ENCODE peak calls at places on chromosomes 16 and 17, in five cellular contexts. Y, W, D, T and L are unnamed samples.

GRCh38 chr17:62696256-62696655 is 68.8 kb downstream of the MRC2 start:
- DNase-seq in T (no peak), Y (no peak), W (no peak), D (no peak), L (no peak)

GRCh38 chr16:9258423-9259051 is 167.1 kb downstream of the HAPSTR1 start:
- DNase-seq in Y (peak), W (peak), D (peak), T (no peak), L (peak)

GRCh38 chr16:77406680-77407079 is 28.2 kb downstream of the ADAMTS18 start:
- DNase-seq in W (peak), Y (no peak), D (peak), T (no peak), L (peak)

GRCh38 chr16:86016201-86016965 is 117.4 kb downstream of the IRF8 start:
- DNase-seq in Y (peak), T (peak), W (peak), D (peak), L (peak)

GRCh38 chr17:72969293-72969692 is 123.2 kb downstream of the SLC39A11 start:
- DNase-seq in D (no peak), W (no peak), T (no peak), Y (no peak), L (no peak)

GRCh38 chr16:81831722-81832126 is 52.6 kb downstream of the PLCG2 start:
- DNase-seq in Y (no peak), D (no peak), W (peak), T (peak), L (peak)

GRCh38 chr17:64214950-64215349 is 48.1 kb downstream of the TEX2 start:
- DNase-seq in D (no peak), T (no peak), Y (no peak), W (no peak), L (no peak)

GRCh38 chr16:16096161-16096857 is 127.0 kb downstream of the ABCC6 start:
- DNase-seq in Y (peak), W (no peak), T (no peak), D (no peak), L (no peak)

GRCh38 chr17:38674749-38675615 is at the start of gene EPOP:
- DNase-seq in W (peak), T (no peak), Y (peak), D (peak), L (peak)

GRCh38 chr17:38674013-38674748 is 576 bp downstream of the EPOP start:
- DNase-seq in T (no peak), W (no peak), D (no peak), Y (peak), L (peak)

GRCh38 chr17:38673714-38674012 is 1.1 kb downstream of the EPOP start:
- DNase-seq in W (no peak), D (no peak), Y (peak), T (no peak), L (no peak)

GRCh38 chr17:38671939-38672720 is 2.6 kb downstream of the EPOP start:
- DNase-seq in Y (no peak), W (no peak), T (no peak), D (no peak), L (no peak)

GRCh38 chr17:38672788-38673713 is 1.7 kb downstream of the EPOP start:
- DNase-seq in D (no peak), Y (no peak), W (no peak), T (no peak), L (no peak)
- H3K4me3 ChIP-seq in D (peak), Y (peak), W (no peak), T (peak), L (no peak)

GRCh38 chr17:68580236-68580903 is 20.8 kb downstream of the FAM20A start:
- DNase-seq in T (no peak), Y (no peak), D (no peak), W (no peak), L (peak)
- TF ChIP-seq MAX in T (no peak), Y (no peak), D (no peak), W (no peak), L (no peak)

GRCh38 chr16:19888834-19889233 is 4.2 kb upstream of the GPRC5B start:
- DNase-seq in T (no peak), D (no peak), Y (no peak), W (no peak), L (no peak)

GRCh38 chr16:19885456-19886060 is 910 bp upstream of the GPRC5B start:
- DNase-seq in Y (no peak), D (no peak), T (no peak), W (no peak), L (peak)

GRCh38 chr16:19884611-19885455 is at the start of gene GPRC5B:
- DNase-seq in W (peak), Y (peak), D (no peak), T (no peak), L (peak)

GRCh38 chr16:19884021-19884485 is 595 bp downstream of the GPRC5B start:
- DNase-seq in Y (no peak), T (no peak), D (no peak), W (no peak), L (no peak)

DNA sequence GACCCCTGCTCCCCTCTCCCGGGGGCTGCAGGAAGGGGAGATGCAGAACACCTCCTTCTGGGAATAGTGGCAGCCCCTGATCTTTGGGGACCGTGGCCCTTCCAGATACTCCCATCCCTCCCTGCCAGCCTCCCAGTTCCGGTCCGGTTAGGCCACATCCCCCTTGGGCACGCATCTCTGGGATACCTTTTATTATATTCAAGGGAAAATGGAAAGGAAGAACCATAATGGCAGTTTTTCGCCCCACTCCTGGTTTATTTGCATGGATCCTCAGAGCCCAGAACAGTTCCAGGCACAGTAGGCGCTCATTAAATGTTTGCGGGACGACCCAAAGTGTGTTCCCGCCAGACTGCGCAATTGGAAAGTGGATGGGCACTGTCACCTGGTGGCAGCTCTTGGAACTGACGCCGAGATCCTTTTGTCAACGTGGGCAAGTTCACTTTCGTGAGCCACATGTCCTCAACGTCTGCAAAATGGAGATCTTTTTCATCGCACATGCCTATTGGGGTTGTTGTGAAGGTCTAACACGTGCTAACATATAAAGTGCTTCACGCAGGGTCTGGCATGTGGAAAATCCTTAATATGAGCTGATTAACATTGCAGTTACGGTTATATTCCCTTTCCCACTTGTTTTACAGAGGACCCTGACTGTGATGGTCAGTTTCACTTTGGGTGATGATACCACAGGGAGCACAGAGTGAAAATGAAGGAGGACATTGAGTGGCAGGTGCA is 1.6 kb upstream of the GPRC5B start:
- DNase-seq in Y (peak), W (peak), T (peak), D (peak), L (peak)
- TF ChIP-seq POLR2A in Y (no peak), W (no peak), T (no peak), D (no peak), L (no peak)

DNA sequence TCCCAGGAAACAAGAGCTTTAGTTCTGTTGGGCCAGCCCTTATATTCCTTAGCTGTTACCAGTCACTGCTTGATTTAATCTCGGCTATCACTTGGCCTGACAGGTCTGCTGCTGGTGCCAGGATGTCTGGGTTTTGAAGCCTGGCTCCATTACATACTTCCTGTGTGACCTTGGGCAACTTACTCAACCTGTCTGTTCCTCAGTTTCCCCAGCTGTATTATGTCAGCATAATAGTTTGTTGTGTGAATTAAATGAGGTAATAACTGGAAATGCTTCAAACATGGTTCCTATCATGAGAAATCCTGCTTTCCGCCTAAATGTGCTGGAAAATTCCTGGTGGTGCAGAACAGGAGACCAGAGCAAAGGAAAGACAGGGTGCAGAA is 50.6 kb upstream of the STH start:
- DNase-seq in T (no peak), W (no peak), Y (no peak), D (no peak), L (no peak)
- H3K4me3 ChIP-seq in T (no peak), W (no peak), Y (peak), D (peak), L (no peak)

GRCh38 chr16:71883193-71883848 is 661 bp downstream of the ZNF821 start:
- DNase-seq in Y (no peak), D (no peak), W (peak), T (no peak), L (peak)
- TF ChIP-seq MAX in Y (no peak), D (no peak), W (no peak), T (no peak), L (no peak)

GRCh38 chr16:68538880-68539701 is at the start of gene ZFP90:
- DNase-seq in D (peak), Y (peak), W (peak), T (peak), L (peak)
- TF ChIP-seq POLR2A in D (no peak), Y (peak), W (peak), T (peak), L (peak)